ENCODE peak calls at places on chromosomes 12 and 14, in eight cellular contexts. One of them, this sample, is unnamed.

GRCh38 chr12:4238577-4238976 is 35.0 kb upstream of the CCND2 start:
- DNase-seq in dorsolateral prefrontal cortex: no peak
- DNase-seq in AG04450: no peak
- DNase-seq in HFF-Myc: no peak
- DNase-seq in ovary: no peak
- DNase-seq in heart left ventricle: no peak
- DNase-seq in left ventricle myocardium inferior: no peak
- DNase-seq in cardiac fibroblast: no peak
- DNase-seq in this sample: no peak

GRCh38 chr12:54139030-54139429 is 49.8 kb downstream of the SMUG1 start:
- DNase-seq in AG04450: no peak
- DNase-seq in left ventricle myocardium inferior: no peak
- DNase-seq in ovary: no peak
- DNase-seq in HFF-Myc: no peak
- DNase-seq in cardiac fibroblast: no peak
- DNase-seq in dorsolateral prefrontal cortex: no peak
- DNase-seq in heart left ventricle: no peak
- DNase-seq in this sample: no peak

GRCh38 chr12:127655691-127656090 is 611.3 kb upstream of the TMEM132C start:
- DNase-seq in cardiac fibroblast: peak
- DNase-seq in AG04450: peak
- DNase-seq in heart left ventricle: no peak
- DNase-seq in dorsolateral prefrontal cortex: no peak
- DNase-seq in left ventricle myocardium inferior: no peak
- DNase-seq in HFF-Myc: peak
- DNase-seq in ovary: no peak
- DNase-seq in this sample: peak

GRCh38 chr12:68939500-68939899 is 6.5 kb upstream of the CPM start:
- DNase-seq in AG04450: no peak
- DNase-seq in HFF-Myc: no peak
- DNase-seq in cardiac fibroblast: peak
- DNase-seq in left ventricle myocardium inferior: no peak
- DNase-seq in dorsolateral prefrontal cortex: no peak
- DNase-seq in heart left ventricle: no peak
- DNase-seq in ovary: no peak
- DNase-seq in this sample: no peak

GRCh38 chr12:122064780-122065588 is 13.6 kb upstream of the MLXIP start:
- DNase-seq in AG04450: no peak
- DNase-seq in HFF-Myc: peak
- DNase-seq in dorsolateral prefrontal cortex: no peak
- DNase-seq in left ventricle myocardium inferior: peak
- DNase-seq in cardiac fibroblast: peak
- DNase-seq in ovary: peak
- DNase-seq in heart left ventricle: peak
- DNase-seq in this sample: no peak

GRCh38 chr12:31476437-31476836 is 114.5 kb downstream of the DENND5B start:
- DNase-seq in ovary: no peak
- DNase-seq in heart left ventricle: no peak
- DNase-seq in dorsolateral prefrontal cortex: no peak
- DNase-seq in left ventricle myocardium inferior: no peak
- DNase-seq in AG04450: no peak
- DNase-seq in cardiac fibroblast: no peak
- DNase-seq in HFF-Myc: no peak
- DNase-seq in this sample: no peak

GRCh38 chr14:31961881-31962280 is 115.2 kb upstream of the ARHGAP5 start:
- DNase-seq in left ventricle myocardium inferior: no peak
- DNase-seq in ovary: no peak
- DNase-seq in HFF-Myc: no peak
- DNase-seq in cardiac fibroblast: no peak
- DNase-seq in AG04450: no peak
- DNase-seq in dorsolateral prefrontal cortex: no peak
- DNase-seq in heart left ventricle: no peak
- DNase-seq in this sample: no peak

GRCh38 chr12:84661732-84662326 is 250.8 kb downstream of the SLC6A15 start:
- DNase-seq in dorsolateral prefrontal cortex: no peak
- DNase-seq in heart left ventricle: no peak
- DNase-seq in cardiac fibroblast: peak
- DNase-seq in HFF-Myc: peak
- DNase-seq in AG04450: no peak
- DNase-seq in ovary: no peak
- DNase-seq in left ventricle myocardium inferior: no peak
- DNase-seq in this sample: no peak

GRCh38 chr14:96614528-96614927 is 112.3 kb downstream of the PAPOLA start:
- DNase-seq in left ventricle myocardium inferior: no peak
- DNase-seq in ovary: no peak
- DNase-seq in HFF-Myc: no peak
- DNase-seq in AG04450: no peak
- DNase-seq in heart left ventricle: no peak
- DNase-seq in cardiac fibroblast: no peak
- DNase-seq in dorsolateral prefrontal cortex: no peak
- DNase-seq in this sample: no peak

GRCh38 chr12:109047081-109047805 is 5.1 kb upstream of the USP30 start:
- DNase-seq in ovary: no peak
- DNase-seq in left ventricle myocardium inferior: no peak
- DNase-seq in cardiac fibroblast: peak
- DNase-seq in AG04450: no peak
- DNase-seq in dorsolateral prefrontal cortex: no peak
- DNase-seq in HFF-Myc: no peak
- DNase-seq in heart left ventricle: no peak
- DNase-seq in this sample: no peak

GRCh38 chr12:111699-112591 is 45.4 kb downstream of the IQSEC3 start:
- DNase-seq in dorsolateral prefrontal cortex: no peak
- DNase-seq in ovary: no peak
- DNase-seq in left ventricle myocardium inferior: no peak
- DNase-seq in heart left ventricle: no peak
- DNase-seq in HFF-Myc: no peak
- DNase-seq in cardiac fibroblast: no peak
- DNase-seq in AG04450: no peak
- DNase-seq in this sample: no peak

GRCh38 chr14:74577948-74578275 is 34.1 kb downstream of the LTBP2 start:
- DNase-seq in cardiac fibroblast: no peak
- DNase-seq in left ventricle myocardium inferior: no peak
- DNase-seq in ovary: no peak
- DNase-seq in dorsolateral prefrontal cortex: no peak
- DNase-seq in heart left ventricle: peak
- DNase-seq in HFF-Myc: no peak
- DNase-seq in AG04450: no peak
- DNase-seq in this sample: no peak

GRCh38 chr12:54489857-54490256 is 7.7 kb upstream of the NCKAP1L start:
- DNase-seq in dorsolateral prefrontal cortex: no peak
- DNase-seq in heart left ventricle: no peak
- DNase-seq in AG04450: no peak
- DNase-seq in ovary: no peak
- DNase-seq in cardiac fibroblast: no peak
- DNase-seq in left ventricle myocardium inferior: no peak
- DNase-seq in HFF-Myc: no peak
- DNase-seq in this sample: no peak

GRCh38 chr14:76509291-76509690 is 133.4 kb downstream of the ESRRB start:
- DNase-seq in left ventricle myocardium inferior: no peak
- DNase-seq in dorsolateral prefrontal cortex: no peak
- DNase-seq in heart left ventricle: no peak
- DNase-seq in ovary: no peak
- DNase-seq in cardiac fibroblast: no peak
- DNase-seq in HFF-Myc: no peak
- DNase-seq in AG04450: no peak
- DNase-seq in this sample: no peak

GRCh38 chr14:77128414-77128891 is 13.1 kb downstream of the ZDHHC22 start:
- DNase-seq in left ventricle myocardium inferior: no peak
- DNase-seq in dorsolateral prefrontal cortex: no peak
- DNase-seq in cardiac fibroblast: peak
- DNase-seq in heart left ventricle: no peak
- DNase-seq in AG04450: no peak
- DNase-seq in ovary: no peak
- DNase-seq in HFF-Myc: no peak
- DNase-seq in this sample: peak

GRCh38 chr14:105087308-105087962 is 22.2 kb upstream of the GPR132 start:
- DNase-seq in heart left ventricle: peak
- DNase-seq in ovary: peak
- DNase-seq in HFF-Myc: no peak
- DNase-seq in AG04450: no peak
- DNase-seq in cardiac fibroblast: peak
- DNase-seq in left ventricle myocardium inferior: peak
- DNase-seq in dorsolateral prefrontal cortex: no peak
- DNase-seq in this sample: no peak

GRCh38 chr12:12282761-12283160 is 15.9 kb upstream of the LRP6 start:
- DNase-seq in dorsolateral prefrontal cortex: no peak
- DNase-seq in heart left ventricle: no peak
- DNase-seq in left ventricle myocardium inferior: no peak
- DNase-seq in AG04450: no peak
- DNase-seq in cardiac fibroblast: peak
- DNase-seq in ovary: no peak
- DNase-seq in HFF-Myc: no peak
- DNase-seq in this sample: peak

GRCh38 chr12:106392746-106393145 is 35.2 kb downstream of the POLR3B start:
- DNase-seq in left ventricle myocardium inferior: no peak
- DNase-seq in HFF-Myc: no peak
- DNase-seq in cardiac fibroblast: no peak
- DNase-seq in ovary: no peak
- DNase-seq in AG04450: no peak
- DNase-seq in heart left ventricle: no peak
- DNase-seq in dorsolateral prefrontal cortex: no peak
- DNase-seq in this sample: no peak

GRCh38 chr12:54197037-54197909 is 8.5 kb upstream of the SMUG1 start:
- DNase-seq in ovary: no peak
- DNase-seq in AG04450: no peak
- DNase-seq in HFF-Myc: no peak
- DNase-seq in left ventricle myocardium inferior: no peak
- DNase-seq in heart left ventricle: no peak
- DNase-seq in dorsolateral prefrontal cortex: no peak
- DNase-seq in cardiac fibroblast: peak
- DNase-seq in this sample: no peak

GRCh38 chr12:57810450-57810849 is 8.1 kb downstream of the AVIL start:
- DNase-seq in AG04450: no peak
- DNase-seq in HFF-Myc: no peak
- DNase-seq in left ventricle myocardium inferior: no peak
- DNase-seq in dorsolateral prefrontal cortex: no peak
- DNase-seq in cardiac fibroblast: peak
- DNase-seq in ovary: no peak
- DNase-seq in heart left ventricle: no peak
- DNase-seq in this sample: peak

GRCh38 chr12:118312578-118312977 is 60.1 kb downstream of the TAOK3 start:
- DNase-seq in AG04450: no peak
- DNase-seq in dorsolateral prefrontal cortex: no peak
- DNase-seq in HFF-Myc: no peak
- DNase-seq in left ventricle myocardium inferior: no peak
- DNase-seq in heart left ventricle: no peak
- DNase-seq in cardiac fibroblast: no peak
- DNase-seq in ovary: no peak
- DNase-seq in this sample: no peak
- H3K4me3 ChIP-seq in AG04450: no peak
- H3K4me3 ChIP-seq in dorsolateral prefrontal cortex: no peak
- H3K4me3 ChIP-seq in HFF-Myc: no peak
- H3K4me3 ChIP-seq in left ventricle myocardium inferior: no peak
- H3K4me3 ChIP-seq in heart left ventricle: no peak
- H3K4me3 ChIP-seq in cardiac fibroblast: no peak
- H3K4me3 ChIP-seq in ovary: no peak
- H3K4me3 ChIP-seq in this sample: no peak

GRCh38 chr12:101173197-101173749 is 36.8 kb downstream of the SLC5A8 start:
- DNase-seq in AG04450: no peak
- DNase-seq in dorsolateral prefrontal cortex: no peak
- DNase-seq in heart left ventricle: no peak
- DNase-seq in cardiac fibroblast: no peak
- DNase-seq in left ventricle myocardium inferior: no peak
- DNase-seq in ovary: no peak
- DNase-seq in HFF-Myc: no peak
- DNase-seq in this sample: no peak

GRCh38 chr12:101166866-101167265 is 43.2 kb downstream of the SLC5A8 start:
- DNase-seq in left ventricle myocardium inferior: no peak
- DNase-seq in HFF-Myc: no peak
- DNase-seq in AG04450: no peak
- DNase-seq in cardiac fibroblast: no peak
- DNase-seq in ovary: no peak
- DNase-seq in heart left ventricle: no peak
- DNase-seq in dorsolateral prefrontal cortex: no peak
- DNase-seq in this sample: no peak

GRCh38 chr12:101168000-101168399 is 42.0 kb downstream of the SLC5A8 start:
- DNase-seq in heart left ventricle: no peak
- DNase-seq in HFF-Myc: no peak
- DNase-seq in dorsolateral prefrontal cortex: no peak
- DNase-seq in left ventricle myocardium inferior: no peak
- DNase-seq in cardiac fibroblast: no peak
- DNase-seq in AG04450: no peak
- DNase-seq in ovary: no peak
- DNase-seq in this sample: no peak

GRCh38 chr12:101174576-101174975 is 35.5 kb downstream of the SLC5A8 start:
- DNase-seq in HFF-Myc: no peak
- DNase-seq in cardiac fibroblast: no peak
- DNase-seq in left ventricle myocardium inferior: no peak
- DNase-seq in heart left ventricle: no peak
- DNase-seq in dorsolateral prefrontal cortex: no peak
- DNase-seq in ovary: no peak
- DNase-seq in AG04450: no peak
- DNase-seq in this sample: no peak

GRCh38 chr12:101172316-101172715 is 37.7 kb downstream of the SLC5A8 start:
- DNase-seq in heart left ventricle: no peak
- DNase-seq in dorsolateral prefrontal cortex: no peak
- DNase-seq in HFF-Myc: no peak
- DNase-seq in cardiac fibroblast: peak
- DNase-seq in ovary: no peak
- DNase-seq in AG04450: no peak
- DNase-seq in left ventricle myocardium inferior: no peak
- DNase-seq in this sample: no peak
- TF ChIP-seq CTCF in heart left ventricle: no peak
- TF ChIP-seq CTCF in dorsolateral prefrontal cortex: peak
- TF ChIP-seq CTCF in HFF-Myc: no peak
- TF ChIP-seq CTCF in cardiac fibroblast: no peak
- TF ChIP-seq CTCF in ovary: no peak
- TF ChIP-seq CTCF in AG04450: peak
- TF ChIP-seq CTCF in left ventricle myocardium inferior: no peak
- TF ChIP-seq CTCF in this sample: peak

DNA sequence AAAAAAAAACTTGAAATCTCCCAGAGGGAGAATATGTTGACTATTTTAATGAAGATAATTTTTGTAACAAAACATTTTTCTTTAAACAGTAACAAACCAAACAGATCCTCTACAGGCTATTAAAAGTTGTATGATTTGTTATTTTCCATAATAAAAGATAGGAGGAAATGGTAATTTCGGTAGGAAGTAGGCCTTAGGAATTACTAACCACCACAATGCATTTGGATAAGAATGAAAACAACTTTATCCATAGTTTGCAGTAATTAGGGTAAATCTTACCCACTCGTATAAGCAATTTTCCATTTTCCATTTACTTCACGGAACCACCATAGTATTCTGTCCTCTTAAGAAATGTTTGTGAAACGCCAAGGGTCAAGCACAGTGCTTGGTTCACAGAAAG is 6.0 kb downstream of the USP44 start:
- DNase-seq in ovary: no peak
- DNase-seq in dorsolateral prefrontal cortex: no peak
- DNase-seq in AG04450: no peak
- DNase-seq in HFF-Myc: no peak
- DNase-seq in cardiac fibroblast: no peak
- DNase-seq in left ventricle myocardium inferior: no peak
- DNase-seq in heart left ventricle: no peak
- DNase-seq in this sample: no peak
- H3K4me3 ChIP-seq in ovary: no peak
- H3K4me3 ChIP-seq in dorsolateral prefrontal cortex: no peak
- H3K4me3 ChIP-seq in AG04450: peak
- H3K4me3 ChIP-seq in HFF-Myc: no peak
- H3K4me3 ChIP-seq in cardiac fibroblast: no peak
- H3K4me3 ChIP-seq in left ventricle myocardium inferior: no peak
- H3K4me3 ChIP-seq in heart left ventricle: no peak
- H3K4me3 ChIP-seq in this sample: no peak

GRCh38 chr12:19654630-19655384 is 215.5 kb downstream of the AEBP2 start:
- DNase-seq in left ventricle myocardium inferior: no peak
- DNase-seq in ovary: no peak
- DNase-seq in dorsolateral prefrontal cortex: no peak
- DNase-seq in HFF-Myc: peak
- DNase-seq in heart left ventricle: no peak
- DNase-seq in cardiac fibroblast: peak
- DNase-seq in AG04450: peak
- DNase-seq in this sample: no peak
- TF ChIP-seq CTCF in left ventricle myocardium inferior: no peak
- TF ChIP-seq CTCF in ovary: no peak
- TF ChIP-seq CTCF in dorsolateral prefrontal cortex: no peak
- TF ChIP-seq CTCF in HFF-Myc: no peak
- TF ChIP-seq CTCF in heart left ventricle: no peak
- TF ChIP-seq CTCF in cardiac fibroblast: no peak
- TF ChIP-seq CTCF in AG04450: no peak
- TF ChIP-seq CTCF in this sample: no peak

This sample was measured in astrocyte of the cerebellum.